ENCODE peak calls at places on chromosome 18, in five cellular contexts. T, B, A, D and N are unnamed samples. For H3K4me1, the result is how much of the 10 kb centered on the place peaks cover.

GRCh38 chr18:63431180-63431579 is 8.9 kb upstream of the VPS4B start:
- DNase-seq in A (no peak), B (no peak), D (no peak), T (no peak), N (no peak)

GRCh38 chr18:21450913-21451312 is 149.6 kb downstream of the ESCO1 start:
- DNase-seq in D (no peak), A (no peak), T (no peak), B (peak), N (no peak)

GRCh38 chr18:33755918-33756590 is 178.0 kb downstream of the ASXL3 start:
- DNase-seq in B (peak), D (no peak), T (peak), A (no peak), N (peak)

GRCh38 chr18:23920054-23920453 is 94.5 kb upstream of the TTC39C start:
- DNase-seq in B (no peak), T (peak), D (no peak), A (no peak), N (no peak)

GRCh38 chr18:61655630-61656029 is 237.2 kb downstream of the RNF152 start:
- DNase-seq in T (no peak), D (no peak), A (no peak), B (no peak), N (no peak)

GRCh38 chr18:28124239-28125029 is 52.5 kb downstream of the CDH2 start:
- DNase-seq in D (no peak), T (no peak), A (no peak), B (peak), N (no peak)

GRCh38 chr18:63022429-63023022 is 297.0 kb downstream of the BCL2 start:
- DNase-seq in B (no peak), A (no peak), D (no peak), T (no peak), N (no peak)

GRCh38 chr18:22703883-22704626 is 229.1 kb upstream of the RBBP8 start:
- DNase-seq in D (no peak), B (peak), A (no peak), T (peak), N (no peak)

GRCh38 chr18:7737483-7737882 is 170.4 kb downstream of the PTPRM start:
- DNase-seq in T (no peak), A (no peak), B (no peak), D (no peak), N (no peak)

GRCh38 chr18:22951823-22952222 is 18.7 kb downstream of the RBBP8 start:
- DNase-seq in T (no peak), D (no peak), B (no peak), A (no peak), N (no peak)

GRCh38 chr18:35406666-35407065 is 29.5 kb upstream of the ZNF396 start:
- DNase-seq in T (no peak), B (peak), D (no peak), A (no peak), N (no peak)

GRCh38 chr18:56202567-56203136 is 435.7 kb downstream of the TXNL1 start:
- DNase-seq in T (peak), D (no peak), B (no peak), A (no peak), N (no peak)

GRCh38 chr18:75213610-75214009 is 3.0 kb downstream of the TSHZ1 start:
- DNase-seq in D (no peak), A (no peak), B (peak), T (peak), N (no peak)

GRCh38 chr18:14948163-14948540 is 200.2 kb downstream of the ANKRD30B start:
- DNase-seq in T (no peak), B (no peak), D (no peak), A (no peak), N (no peak)

GRCh38 chr18:13320891-13321425 is 102.4 kb downstream of the LDLRAD4 start:
- DNase-seq in B (no peak), D (no peak), A (no peak), T (no peak), N (no peak)

GRCh38 chr18:22174341-22175148 is 5.2 kb downstream of the GATA6 start:
- DNase-seq in B (no peak), T (no peak), D (no peak), A (no peak), N (no peak)

GRCh38 chr18:33355263-33355662 is 85.3 kb downstream of the CCDC178 start:
- DNase-seq in D (no peak), B (no peak), A (no peak), T (no peak), N (no peak)

GRCh38 chr18:2444201-2444875 is 127.0 kb downstream of the METTL4 start:
- DNase-seq in D (no peak), A (no peak), T (no peak), B (no peak), N (no peak)

GRCh38 chr18:9191658-9192256 is 55.2 kb downstream of the ANKRD12 start:
- DNase-seq in A (no peak), D (no peak), T (no peak), B (no peak), N (no peak)

GRCh38 chr18:5961828-5962150 is 66.5 kb upstream of the TMEM200C start:
- DNase-seq in A (no peak), B (no peak), T (no peak), D (no peak), N (no peak)

GRCh38 chr18:53457068-53457467 is 767.4 kb downstream of the MBD2 start:
- DNase-seq in D (no peak), B (no peak), T (no peak), A (no peak), N (no peak)

GRCh38 chr18:53458266-53458665 is 766.2 kb downstream of the MBD2 start:
- DNase-seq in D (no peak), A (no peak), B (no peak), T (no peak), N (no peak)

DNA sequence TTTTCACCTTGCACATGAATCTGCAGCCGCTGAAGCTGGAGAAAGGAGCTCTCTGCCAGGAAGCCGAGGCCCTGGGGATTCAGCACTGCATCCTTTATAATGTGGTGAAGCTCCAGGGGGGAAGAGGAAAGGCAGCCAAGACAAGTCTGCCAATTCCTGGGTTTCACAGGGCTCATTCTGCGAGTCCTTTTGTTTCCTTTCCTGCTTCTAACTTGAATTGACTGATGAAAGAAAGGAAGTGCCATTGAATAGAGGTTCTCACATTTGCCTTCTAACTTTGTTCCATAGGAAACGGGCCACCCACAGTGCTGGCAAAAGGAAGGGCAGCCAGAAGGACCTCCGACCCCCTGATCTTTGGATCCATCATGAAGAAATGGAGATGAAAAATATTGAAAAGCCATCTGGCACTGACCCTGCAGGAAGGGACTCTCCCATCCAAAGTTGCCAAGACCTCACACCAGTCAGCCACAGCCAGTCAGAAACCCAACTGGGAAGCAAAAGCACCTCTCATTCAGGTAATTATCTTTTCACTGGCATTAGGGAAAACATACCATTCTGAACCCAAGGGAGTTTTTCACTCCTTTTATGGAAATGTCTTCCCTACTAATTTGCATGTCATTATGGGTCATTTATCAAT is 765.4 kb downstream of the MBD2 start:
- DNase-seq in T (no peak), D (no peak), A (no peak), B (no peak), N (no peak)
- H3K4me3 ChIP-seq in T (no peak), D (no peak), A (no peak), B (no peak), N (no peak)

GRCh38 chr18:11324956-11325873 is 175.8 kb upstream of the PIEZO2 start:
- DNase-seq in A (no peak), T (peak), B (peak), D (no peak), N (no peak)

GRCh38 chr18:11322006-11322405 is 172.6 kb upstream of the PIEZO2 start:
- DNase-seq in T (peak), B (no peak), A (no peak), D (no peak), N (no peak)

GRCh38 chr18:11322716-11323115 is 173.3 kb upstream of the PIEZO2 start:
- DNase-seq in B (no peak), A (no peak), D (no peak), T (no peak), N (no peak)

GRCh38 chr18:11324510-11324909 is 175.1 kb upstream of the PIEZO2 start:
- DNase-seq in A (no peak), D (no peak), B (no peak), T (peak), N (no peak)

GRCh38 chr18:11323359-11323819 is 174.0 kb upstream of the PIEZO2 start:
- DNase-seq in B (peak), T (peak), D (no peak), A (no peak), N (no peak)
- H3K4me1 ChIP-seq in B (under half), T (under half), D (under half), A (under half), N (under half)

GRCh38 chr18:49863769-49864615 is 50.7 kb upstream of the ACAA2 start:
- DNase-seq in T (no peak), B (no peak), A (no peak), D (no peak), N (no peak)

GRCh38 chr18:49859725-49860124 is 46.4 kb upstream of the ACAA2 start:
- DNase-seq in T (no peak), B (no peak), A (no peak), D (no peak), N (peak)

GRCh38 chr18:49859006-49859359 is 45.6 kb upstream of the ACAA2 start:
- DNase-seq in D (no peak), T (no peak), B (no peak), A (no peak), N (no peak)

GRCh38 chr18:49862656-49863385 is 49.5 kb upstream of the ACAA2 start:
- DNase-seq in T (no peak), A (no peak), D (no peak), B (no peak), N (no peak)

DNA sequence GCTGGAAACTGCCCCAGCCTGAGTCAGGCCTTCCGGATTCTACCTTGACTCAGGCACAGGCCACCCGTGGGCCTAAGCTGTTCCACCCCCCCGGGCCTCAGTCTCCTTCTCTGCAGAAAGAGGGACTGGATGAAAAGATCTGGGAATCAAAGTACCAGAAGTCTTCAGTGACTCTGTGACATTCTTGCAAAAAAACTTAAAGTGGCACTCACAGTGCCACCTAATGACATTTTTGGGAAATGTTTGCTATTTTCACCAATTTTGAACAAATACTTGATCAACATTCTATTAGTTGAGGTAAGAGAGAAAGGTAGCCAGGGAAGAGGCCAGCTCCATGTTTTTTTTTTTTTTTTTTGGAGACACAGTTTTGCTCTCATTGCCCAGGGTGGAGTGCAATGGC is 48.3 kb upstream of the ACAA2 start:
- DNase-seq in A (no peak), B (peak), D (no peak), T (no peak), N (no peak)
- TF ChIP-seq CTCF in A (peak), B (peak), D (peak), T (peak), N (no peak)

DNA sequence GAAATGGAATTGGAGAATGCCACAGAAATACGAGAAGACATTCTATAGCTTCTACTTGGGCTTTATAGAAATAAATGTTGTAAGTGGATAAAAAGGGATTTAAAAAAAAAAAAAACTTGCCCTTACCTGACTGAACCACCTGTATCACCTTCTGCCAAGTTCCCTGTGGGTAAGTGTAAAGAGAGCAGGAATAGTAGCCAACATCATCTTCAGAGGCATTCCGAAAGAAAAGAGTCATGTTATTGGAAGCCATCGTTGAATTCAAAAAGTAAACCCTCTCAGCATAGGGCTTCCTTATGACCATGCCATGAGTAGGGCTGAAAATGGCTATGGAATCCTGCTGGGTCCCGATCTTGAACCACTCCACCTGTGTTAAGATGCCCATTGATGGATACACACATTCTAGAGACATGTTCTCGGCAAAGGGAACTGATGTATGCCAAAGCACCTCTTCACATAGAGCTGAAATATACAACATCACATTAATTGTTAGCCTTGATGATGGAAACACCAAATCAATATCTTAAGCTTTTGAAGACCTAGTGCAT is 991 bp downstream of the CD226 start:
- DNase-seq in D (no peak), B (no peak), T (no peak), A (no peak), N (no peak)
- H3K4me3 ChIP-seq in D (peak), B (no peak), T (no peak), A (no peak), N (no peak)

DNA sequence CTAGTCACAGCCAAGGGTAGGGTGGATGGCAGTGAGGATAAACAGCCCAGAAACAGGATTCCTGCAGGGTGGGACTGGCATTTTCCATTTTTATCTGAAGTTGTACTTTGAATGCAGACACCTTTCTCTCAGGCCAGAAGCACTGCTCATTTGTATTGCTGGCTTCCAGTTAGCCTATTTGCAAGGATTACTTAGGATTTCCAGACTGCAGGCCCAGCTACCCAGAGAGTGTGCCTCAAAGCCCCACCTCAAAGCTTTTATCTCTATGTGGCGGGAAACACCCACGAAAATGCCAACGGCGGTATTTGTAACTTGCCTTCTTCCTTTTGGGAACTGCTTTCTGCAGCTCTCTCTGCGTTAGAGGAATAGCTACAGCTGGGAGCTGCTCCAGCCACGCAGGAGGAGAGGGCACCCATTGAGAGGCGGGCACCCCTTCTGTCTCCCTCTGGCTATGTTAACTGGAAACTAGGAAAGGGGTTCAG is 144.8 kb downstream of the TGIF1 start:
- DNase-seq in B (peak), A (no peak), T (peak), D (no peak), N (no peak)
- H3K4me1 ChIP-seq in B (under half), A (under half), T (under half), D (under half), N (under half)

GRCh38 chr18:44973282-44973681 is 292.6 kb downstream of the SETBP1 start:
- DNase-seq in A (no peak), D (no peak), T (no peak), B (no peak), N (no peak)
- TF ChIP-seq CTCF in A (peak), D (no peak), T (no peak), B (no peak), N (no peak)

DNA sequence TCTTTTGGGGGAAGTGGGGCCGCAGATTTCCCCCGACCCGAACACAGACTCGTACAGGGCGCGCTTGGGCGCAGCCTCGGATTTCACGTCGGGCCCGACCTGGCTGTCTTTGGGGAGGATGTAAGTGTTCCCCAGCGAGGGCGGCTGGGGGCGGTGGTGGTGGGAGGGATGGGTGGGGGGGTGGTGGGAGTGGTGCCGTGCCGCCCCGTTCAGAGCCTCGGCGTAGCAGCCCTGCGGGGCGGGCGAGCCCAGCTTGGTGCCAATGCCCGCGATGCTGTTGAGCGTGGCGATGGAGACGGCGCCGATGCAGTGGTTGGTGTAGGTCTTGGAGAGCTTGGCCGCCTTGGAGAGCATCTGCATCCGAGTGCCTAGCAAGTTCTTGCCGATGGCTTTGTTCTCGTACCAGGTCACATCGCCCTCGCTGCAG is 1.5 kb downstream of the KCTD1 start:
- DNase-seq in T (no peak), D (no peak), B (no peak), A (peak), N (no peak)
- H3K4me3 ChIP-seq in T (no peak), D (no peak), B (peak), A (peak), N (peak)

GRCh38 chr18:58861853-58862252 is 2.8 kb upstream of the ZNF532 start:
- DNase-seq in T (no peak), D (no peak), B (peak), A (no peak), N (no peak)
- H3K4me1 ChIP-seq in T (under half), D (under half), B (half or more), A (half or more), N (half or more)

GRCh38 chr18:11163668-11164067 is 14.3 kb upstream of the PIEZO2 start:
- DNase-seq in A (no peak), D (no peak), B (no peak), T (peak), N (no peak)
- TF ChIP-seq CTCF in A (peak), D (no peak), B (peak), T (peak), N (peak)

DNA sequence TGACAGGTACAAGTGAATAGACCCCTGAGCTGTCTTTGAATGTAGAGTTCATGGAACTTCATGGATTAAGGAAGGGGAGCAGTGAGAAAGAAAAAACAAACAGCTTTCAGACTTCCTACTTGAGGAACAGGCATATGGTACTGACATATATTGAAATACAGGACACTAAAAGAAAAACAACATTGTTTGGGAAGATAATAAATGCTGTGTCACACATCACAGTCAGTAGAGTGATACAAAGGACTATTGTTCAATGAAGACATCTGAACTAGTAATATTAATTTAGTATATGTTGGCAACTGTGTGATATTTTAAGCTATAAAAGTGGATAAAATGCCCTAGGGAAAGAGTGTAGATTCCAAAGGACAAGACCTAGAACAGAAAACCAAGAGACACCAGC is 3.3 kb downstream of the DSC2 start:
- DNase-seq in T (no peak), D (no peak), B (peak), A (no peak), N (no peak)
- H3K4me3 ChIP-seq in T (no peak), D (no peak), B (peak), A (no peak), N (no peak)